ENCODE peak calls at places on chromosomes 12 and 14, in ten cellular contexts. One of them, this sample, is unnamed.
A peak's percentile ranks its signal among the peaks of the same experiment; 100 is the strongest.

GRCh38 chr12:1529862-1530591 is 64.4 kb downstream of the FBXL14 start:
- DNase-seq in epithelial cell of proximal tubule: no peak
- DNase-seq in left ventricle myocardium inferior: peak; percentile 40
- DNase-seq in cardiac muscle cell: no peak
- DNase-seq in pancreas: no peak
- DNase-seq in stomach: no peak
- DNase-seq in upper lobe of right lung: peak; percentile 60
- DNase-seq in A549: no peak
- DNase-seq in mucosa of descending colon: no peak
- DNase-seq in adrenal gland: no peak
- DNase-seq in this sample: no peak

GRCh38 chr12:94990222-94990621 is 13.3 kb downstream of the NDUFA12 start:
- DNase-seq in epithelial cell of proximal tubule: no peak
- DNase-seq in left ventricle myocardium inferior: no peak
- DNase-seq in cardiac muscle cell: no peak
- DNase-seq in pancreas: no peak
- DNase-seq in stomach: no peak
- DNase-seq in upper lobe of right lung: no peak
- DNase-seq in A549: no peak
- DNase-seq in mucosa of descending colon: no peak
- DNase-seq in adrenal gland: no peak
- DNase-seq in this sample: no peak

GRCh38 chr12:111953455-111953854 is 59.5 kb downstream of the TMEM116 start:
- DNase-seq in epithelial cell of proximal tubule: no peak
- DNase-seq in left ventricle myocardium inferior: no peak
- DNase-seq in cardiac muscle cell: peak; percentile 74
- DNase-seq in pancreas: no peak
- DNase-seq in stomach: no peak
- DNase-seq in upper lobe of right lung: no peak
- DNase-seq in A549: no peak
- DNase-seq in mucosa of descending colon: peak; percentile 27
- DNase-seq in adrenal gland: peak; percentile 81
- DNase-seq in this sample: peak; percentile 7

GRCh38 chr12:65756956-65757511 is 67.2 kb upstream of the HMGA2 start:
- DNase-seq in epithelial cell of proximal tubule: no peak
- DNase-seq in left ventricle myocardium inferior: no peak
- DNase-seq in cardiac muscle cell: no peak
- DNase-seq in pancreas: no peak
- DNase-seq in stomach: no peak
- DNase-seq in upper lobe of right lung: no peak
- DNase-seq in A549: no peak
- DNase-seq in mucosa of descending colon: no peak
- DNase-seq in adrenal gland: no peak
- DNase-seq in this sample: no peak

GRCh38 chr12:110347767-110348166 is 55.7 kb downstream of the ANAPC7 start:
- DNase-seq in epithelial cell of proximal tubule: no peak
- DNase-seq in left ventricle myocardium inferior: no peak
- DNase-seq in cardiac muscle cell: no peak
- DNase-seq in pancreas: no peak
- DNase-seq in stomach: no peak
- DNase-seq in upper lobe of right lung: no peak
- DNase-seq in A549: no peak
- DNase-seq in mucosa of descending colon: no peak
- DNase-seq in adrenal gland: no peak
- DNase-seq in this sample: no peak

GRCh38 chr12:122853582-122854245 is 18.5 kb downstream of the HIP1R start:
- DNase-seq in epithelial cell of proximal tubule: no peak
- DNase-seq in left ventricle myocardium inferior: no peak
- DNase-seq in cardiac muscle cell: no peak
- DNase-seq in pancreas: no peak
- DNase-seq in stomach: no peak
- DNase-seq in upper lobe of right lung: no peak
- DNase-seq in A549: no peak
- DNase-seq in mucosa of descending colon: no peak
- DNase-seq in adrenal gland: no peak
- DNase-seq in this sample: no peak

GRCh38 chr14:63852817-63853730 is at the start of gene SYNE2:
- DNase-seq in epithelial cell of proximal tubule: no peak
- DNase-seq in left ventricle myocardium inferior: peak; percentile 82
- DNase-seq in cardiac muscle cell: peak; percentile 86
- DNase-seq in pancreas: peak; percentile 76
- DNase-seq in stomach: peak; percentile 85
- DNase-seq in upper lobe of right lung: peak; percentile 91
- DNase-seq in A549: peak; percentile 75
- DNase-seq in mucosa of descending colon: peak; percentile 85
- DNase-seq in adrenal gland: peak; percentile 78
- DNase-seq in this sample: peak; percentile 83

GRCh38 chr12:1781770-1782169 is 38.6 kb upstream of the LRTM2 start:
- DNase-seq in epithelial cell of proximal tubule: no peak
- DNase-seq in left ventricle myocardium inferior: no peak
- DNase-seq in cardiac muscle cell: peak; percentile 50
- DNase-seq in pancreas: no peak
- DNase-seq in stomach: no peak
- DNase-seq in upper lobe of right lung: no peak
- DNase-seq in A549: no peak
- DNase-seq in mucosa of descending colon: no peak
- DNase-seq in adrenal gland: no peak
- DNase-seq in this sample: no peak

GRCh38 chr14:55438066-55438683 is 2.2 kb downstream of the TBPL2 start:
- DNase-seq in epithelial cell of proximal tubule: no peak
- DNase-seq in left ventricle myocardium inferior: no peak
- DNase-seq in cardiac muscle cell: peak; percentile 78
- DNase-seq in pancreas: no peak
- DNase-seq in stomach: no peak
- DNase-seq in upper lobe of right lung: no peak
- DNase-seq in A549: peak; percentile 71
- DNase-seq in mucosa of descending colon: peak; percentile 46
- DNase-seq in adrenal gland: peak; percentile 70
- DNase-seq in this sample: peak; percentile 76

GRCh38 chr12:47870175-47870781 is 34.5 kb downstream of the VDR start:
- DNase-seq in epithelial cell of proximal tubule: no peak
- DNase-seq in left ventricle myocardium inferior: peak; percentile 51
- DNase-seq in cardiac muscle cell: peak; percentile 46
- DNase-seq in pancreas: no peak
- DNase-seq in stomach: peak; percentile 46
- DNase-seq in upper lobe of right lung: no peak
- DNase-seq in A549: peak; percentile 34
- DNase-seq in mucosa of descending colon: peak; percentile 53
- DNase-seq in adrenal gland: peak; percentile 83
- DNase-seq in this sample: no peak

GRCh38 chr14:24481622-24482324 is 26.3 kb downstream of the CMA1 start:
- DNase-seq in epithelial cell of proximal tubule: no peak
- DNase-seq in left ventricle myocardium inferior: no peak
- DNase-seq in cardiac muscle cell: peak; percentile 53
- DNase-seq in pancreas: no peak
- DNase-seq in stomach: peak; percentile 27
- DNase-seq in upper lobe of right lung: peak; percentile 69
- DNase-seq in A549: peak; percentile 65
- DNase-seq in mucosa of descending colon: peak; percentile 70
- DNase-seq in adrenal gland: peak; percentile 13
- DNase-seq in this sample: peak; percentile 57

GRCh38 chr12:131085816-131086591 is 132.3 kb downstream of the ADGRD1 start:
- DNase-seq in epithelial cell of proximal tubule: no peak
- DNase-seq in left ventricle myocardium inferior: no peak
- DNase-seq in cardiac muscle cell: no peak
- DNase-seq in pancreas: no peak
- DNase-seq in stomach: peak; percentile 11
- DNase-seq in upper lobe of right lung: peak; percentile 54
- DNase-seq in A549: no peak
- DNase-seq in mucosa of descending colon: no peak
- DNase-seq in adrenal gland: no peak
- DNase-seq in this sample: no peak

GRCh38 chr12:28583771-28584261 is 393.6 kb downstream of the CCDC91 start:
- DNase-seq in epithelial cell of proximal tubule: no peak
- DNase-seq in left ventricle myocardium inferior: no peak
- DNase-seq in cardiac muscle cell: peak; percentile 76
- DNase-seq in pancreas: no peak
- DNase-seq in stomach: no peak
- DNase-seq in upper lobe of right lung: no peak
- DNase-seq in A549: peak; percentile 25
- DNase-seq in mucosa of descending colon: no peak
- DNase-seq in adrenal gland: no peak
- DNase-seq in this sample: peak; percentile 52

GRCh38 chr14:83594874-83595273 is 1935.1 kb upstream of the FLRT2 start:
- DNase-seq in epithelial cell of proximal tubule: no peak
- DNase-seq in left ventricle myocardium inferior: no peak
- DNase-seq in cardiac muscle cell: no peak
- DNase-seq in pancreas: no peak
- DNase-seq in stomach: no peak
- DNase-seq in upper lobe of right lung: no peak
- DNase-seq in A549: no peak
- DNase-seq in mucosa of descending colon: no peak
- DNase-seq in adrenal gland: no peak
- DNase-seq in this sample: no peak

GRCh38 chr14:104703269-104703668 is 13.9 kb downstream of the INF2 start:
- DNase-seq in epithelial cell of proximal tubule: no peak
- DNase-seq in left ventricle myocardium inferior: no peak
- DNase-seq in cardiac muscle cell: no peak
- DNase-seq in pancreas: no peak
- DNase-seq in stomach: no peak
- DNase-seq in upper lobe of right lung: no peak
- DNase-seq in A549: no peak
- DNase-seq in mucosa of descending colon: no peak
- DNase-seq in adrenal gland: no peak
- DNase-seq in this sample: no peak
- TF ChIP-seq CTCF in epithelial cell of proximal tubule: no peak
- TF ChIP-seq CTCF in left ventricle myocardium inferior: no peak
- TF ChIP-seq CTCF in cardiac muscle cell: no peak
- TF ChIP-seq CTCF in pancreas: no peak
- TF ChIP-seq CTCF in stomach: no peak
- TF ChIP-seq CTCF in upper lobe of right lung: no peak
- TF ChIP-seq CTCF in A549: no peak
- TF ChIP-seq CTCF in mucosa of descending colon: no peak
- TF ChIP-seq CTCF in adrenal gland: no peak
- TF ChIP-seq CTCF in this sample: no peak

GRCh38 chr12:106976668-106977067 is 10.3 kb downstream of the MTERF2 start:
- DNase-seq in epithelial cell of proximal tubule: no peak
- DNase-seq in left ventricle myocardium inferior: no peak
- DNase-seq in cardiac muscle cell: no peak
- DNase-seq in pancreas: peak; percentile 30
- DNase-seq in stomach: no peak
- DNase-seq in upper lobe of right lung: no peak
- DNase-seq in A549: no peak
- DNase-seq in mucosa of descending colon: no peak
- DNase-seq in adrenal gland: no peak
- DNase-seq in this sample: no peak

GRCh38 chr12:106973545-106973944 is 13.4 kb downstream of the MTERF2 start:
- DNase-seq in epithelial cell of proximal tubule: no peak
- DNase-seq in left ventricle myocardium inferior: no peak
- DNase-seq in cardiac muscle cell: no peak
- DNase-seq in pancreas: no peak
- DNase-seq in stomach: no peak
- DNase-seq in upper lobe of right lung: no peak
- DNase-seq in A549: no peak
- DNase-seq in mucosa of descending colon: no peak
- DNase-seq in adrenal gland: no peak
- DNase-seq in this sample: no peak

GRCh38 chr12:106974525-106974924 is 12.4 kb downstream of the MTERF2 start:
- DNase-seq in epithelial cell of proximal tubule: peak; percentile 64
- DNase-seq in left ventricle myocardium inferior: no peak
- DNase-seq in cardiac muscle cell: no peak
- DNase-seq in pancreas: peak; percentile 33
- DNase-seq in stomach: no peak
- DNase-seq in upper lobe of right lung: no peak
- DNase-seq in A549: no peak
- DNase-seq in mucosa of descending colon: no peak
- DNase-seq in adrenal gland: no peak
- DNase-seq in this sample: no peak

GRCh38 chr12:106976013-106976658 is 10.8 kb downstream of the MTERF2 start:
- DNase-seq in epithelial cell of proximal tubule: no peak
- DNase-seq in left ventricle myocardium inferior: no peak
- DNase-seq in cardiac muscle cell: peak; percentile 85
- DNase-seq in pancreas: peak; percentile 32
- DNase-seq in stomach: no peak
- DNase-seq in upper lobe of right lung: no peak
- DNase-seq in A549: no peak
- DNase-seq in mucosa of descending colon: no peak
- DNase-seq in adrenal gland: no peak
- DNase-seq in this sample: no peak

DNA sequence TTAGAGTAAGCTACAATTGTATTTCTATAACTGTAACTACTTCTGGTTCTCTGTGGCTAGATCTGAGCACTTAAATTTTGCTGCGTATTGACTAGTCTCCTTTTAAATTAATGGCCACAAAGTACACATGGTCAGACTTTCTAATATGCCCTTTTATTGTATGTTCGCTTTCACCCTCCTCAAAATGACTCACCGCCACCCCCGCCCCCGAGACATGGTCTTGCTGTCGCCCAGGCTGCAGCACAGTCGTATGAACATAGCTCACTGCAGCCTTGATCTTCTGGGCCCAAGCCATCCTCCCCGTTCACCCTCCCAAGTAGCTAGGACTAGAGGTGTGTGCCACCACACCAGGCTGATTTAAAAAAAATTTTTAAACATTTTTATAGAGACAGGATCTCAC is 11.8 kb downstream of the MTERF2 start:
- DNase-seq in epithelial cell of proximal tubule: no peak
- DNase-seq in left ventricle myocardium inferior: no peak
- DNase-seq in cardiac muscle cell: no peak
- DNase-seq in pancreas: no peak
- DNase-seq in stomach: no peak
- DNase-seq in upper lobe of right lung: no peak
- DNase-seq in A549: no peak
- DNase-seq in mucosa of descending colon: no peak
- DNase-seq in adrenal gland: no peak
- DNase-seq in this sample: no peak
- H3K4me3 ChIP-seq in epithelial cell of proximal tubule: no peak overlapping the region
- H3K4me3 ChIP-seq in left ventricle myocardium inferior: no peak overlapping the region
- H3K4me3 ChIP-seq in cardiac muscle cell: no peak overlapping the region
- H3K4me3 ChIP-seq in pancreas: no peak overlapping the region
- H3K4me3 ChIP-seq in stomach: no peak overlapping the region
- H3K4me3 ChIP-seq in upper lobe of right lung: no peak overlapping the region
- H3K4me3 ChIP-seq in A549: no peak overlapping the region
- H3K4me3 ChIP-seq in mucosa of descending colon: no peak overlapping the region
- H3K4me3 ChIP-seq in adrenal gland: no peak overlapping the region
- H3K4me3 ChIP-seq in this sample: no peak overlapping the region

DNA sequence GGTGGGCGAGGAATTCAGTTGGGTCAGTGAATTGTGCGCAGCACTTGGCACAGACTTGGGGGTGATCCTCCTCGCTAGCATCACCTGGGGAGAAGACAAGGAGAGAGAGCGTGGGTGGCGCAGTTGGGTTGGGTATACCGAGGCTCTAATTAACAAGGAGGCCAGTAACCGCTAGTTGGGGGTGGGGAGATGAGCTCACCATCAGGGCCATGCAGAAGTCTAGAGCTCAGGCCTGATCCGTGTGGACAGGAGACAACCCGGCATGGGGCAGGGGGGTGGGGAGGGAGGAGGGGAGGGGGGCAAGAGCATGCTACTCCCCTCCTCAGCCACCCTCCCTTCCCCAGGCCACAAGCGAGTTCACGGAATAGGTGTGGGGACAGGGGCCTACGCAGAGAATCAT is 575 bp downstream of the SALL2 start:
- DNase-seq in epithelial cell of proximal tubule: no peak
- DNase-seq in left ventricle myocardium inferior: no peak
- DNase-seq in cardiac muscle cell: peak; percentile 36
- DNase-seq in pancreas: no peak
- DNase-seq in stomach: no peak
- DNase-seq in upper lobe of right lung: no peak
- DNase-seq in A549: no peak
- DNase-seq in mucosa of descending colon: peak; percentile 25
- DNase-seq in adrenal gland: peak; percentile 26
- DNase-seq in this sample: peak; percentile 9
- TF ChIP-seq CTCF in epithelial cell of proximal tubule: no peak
- TF ChIP-seq CTCF in left ventricle myocardium inferior: no peak
- TF ChIP-seq CTCF in cardiac muscle cell: no peak
- TF ChIP-seq CTCF in pancreas: no peak
- TF ChIP-seq CTCF in stomach: no peak
- TF ChIP-seq CTCF in upper lobe of right lung: no peak
- TF ChIP-seq CTCF in A549: no peak
- TF ChIP-seq CTCF in mucosa of descending colon: no peak
- TF ChIP-seq CTCF in adrenal gland: no peak
- TF ChIP-seq CTCF in this sample: no peak

GRCh38 chr14:74956280-74957072 is 1.1 kb upstream of the PGF start:
- DNase-seq in epithelial cell of proximal tubule: no peak
- DNase-seq in left ventricle myocardium inferior: no peak
- DNase-seq in cardiac muscle cell: no peak
- DNase-seq in pancreas: no peak
- DNase-seq in stomach: no peak
- DNase-seq in upper lobe of right lung: no peak
- DNase-seq in A549: no peak
- DNase-seq in mucosa of descending colon: no peak
- DNase-seq in adrenal gland: no peak
- DNase-seq in this sample: no peak
- H3K4me3 ChIP-seq in epithelial cell of proximal tubule: no peak overlapping the region
- H3K4me3 ChIP-seq in left ventricle myocardium inferior: peak overlapping the region; percentile 77
- H3K4me3 ChIP-seq in cardiac muscle cell: no peak overlapping the region
- H3K4me3 ChIP-seq in pancreas: no peak overlapping the region
- H3K4me3 ChIP-seq in stomach: no peak overlapping the region
- H3K4me3 ChIP-seq in upper lobe of right lung: no peak overlapping the region
- H3K4me3 ChIP-seq in A549: no peak overlapping the region
- H3K4me3 ChIP-seq in mucosa of descending colon: no peak overlapping the region
- H3K4me3 ChIP-seq in adrenal gland: no peak overlapping the region
- H3K4me3 ChIP-seq in this sample: no peak overlapping the region

This sample was measured in epithelial cell of esophagus.